ENCODE peak calls at places on chromosomes 2 and 18, in ten cellular contexts. Q is heart right ventricle, I is foreskin fibroblast, Y is RWPE2, P is endothelial cell, D is mammary epithelial cell, M is HFF-Myc, B is gastrocnemius medialis, W is A549, A is prostate gland. V is an unnamed sample.

GRCh38 chr18:8933714-8934284 is 168.7 kb upstream of the NDUFV2 start:
- DNase-seq in Q (no peak), I (peak; percentile 66), Y (no peak), P (no peak), D (no peak), M (no peak), B (no peak), W (no peak), A (no peak), V (no peak)

GRCh38 chr18:36530676-36531405 is 233.3 kb downstream of the FHOD3 start:
- DNase-seq in Q (no peak), I (no peak), Y (no peak), P (no peak), D (no peak), M (no peak), B (no peak), W (no peak), A (no peak), V (no peak)

GRCh38 chr2:130759906-130760753 is 4.8 kb downstream of the AMER3 start:
- DNase-seq in Q (no peak), I (no peak), Y (no peak), P (no peak), D (peak; percentile 12), M (no peak), B (no peak), W (no peak), A (no peak), V (no peak)

GRCh38 chr2:6913415-6914157 is 3.6 kb upstream of the RNF144A start:
- DNase-seq in Q (no peak), I (no peak), Y (no peak), P (no peak), D (no peak), M (no peak), B (no peak), W (no peak), A (no peak), V (no peak)

GRCh38 chr2:65436825-65437221 is 4.4 kb upstream of the SPRED2 start:
- DNase-seq in Q (no peak), I (no peak), Y (no peak), P (no peak), D (no peak), M (no peak), B (no peak), W (no peak), A (no peak), V (no peak)

GRCh38 chr18:21897811-21898210 is 157.2 kb downstream of the MIB1 start:
- DNase-seq in Q (no peak), I (peak; percentile 65), Y (no peak), P (peak; percentile 72), D (peak; percentile 39), M (peak; percentile 38), B (no peak), W (peak; percentile 30), A (peak; percentile 22), V (no peak)

GRCh38 chr2:190696792-190697398 is 48.0 kb downstream of the NAB1 start:
- DNase-seq in Q (no peak), I (no peak), Y (no peak), P (no peak), D (no peak), M (no peak), B (no peak), W (no peak), A (no peak), V (no peak)

GRCh38 chr2:188511346-188511745 is 219.7 kb downstream of the GULP1 start:
- DNase-seq in Q (no peak), I (no peak), Y (no peak), P (no peak), D (no peak), M (no peak), B (no peak), W (no peak), A (no peak), V (no peak)

GRCh38 chr2:112154246-112155110 is 16.3 kb downstream of the FBLN7 start:
- DNase-seq in Q (no peak), I (no peak), Y (no peak), P (no peak), D (no peak), M (no peak), B (no peak), W (no peak), A (no peak), V (no peak)

GRCh38 chr18:76823574-76823973 is 1.2 kb downstream of the ZNF236 start:
- DNase-seq in Q (peak; percentile 28), I (peak; percentile 50), Y (peak; percentile 52), P (peak; percentile 68), D (no peak), M (no peak), B (peak; percentile 17), W (peak; percentile 47), A (no peak), V (no peak)
- TF ChIP-seq CTCF in Q (no peak), I (peak; percentile 20), Y (no peak), P (no peak), D (no peak), M (peak; percentile 36), B (no peak), W (peak; percentile 31), A (no peak), V (peak; percentile 18)

GRCh38 chr18:57733861-57734260 is 69.3 kb downstream of the ATP8B1 start:
- DNase-seq in Q (no peak), I (no peak), Y (no peak), P (no peak), D (no peak), M (no peak), B (no peak), W (no peak), A (no peak), V (no peak)

GRCh38 chr18:57730146-57730545 is 73.0 kb downstream of the ATP8B1 start:
- DNase-seq in Q (no peak), I (peak; percentile 55), Y (no peak), P (no peak), D (no peak), M (no peak), B (no peak), W (no peak), A (no peak), V (no peak)

GRCh38 chr18:57728941-57729511 is 74.1 kb downstream of the ATP8B1 start:
- DNase-seq in Q (no peak), I (peak; percentile 28), Y (no peak), P (no peak), D (peak; percentile 78), M (no peak), B (no peak), W (no peak), A (peak; percentile 66), V (no peak)

GRCh38 chr18:57727952-57728807 is 74.9 kb downstream of the ATP8B1 start:
- DNase-seq in Q (no peak), I (peak; percentile 25), Y (no peak), P (no peak), D (peak; percentile 52), M (no peak), B (no peak), W (no peak), A (no peak), V (no peak)
- TF ChIP-seq CTCF in Q (no peak), I (no peak), Y (no peak), P (no peak), D (no peak), M (no peak), B (no peak), W (no peak), A (no peak), V (no peak)

GRCh38 chr2:11534746-11535484 is 1.1 kb downstream of the GREB1 start:
- DNase-seq in Q (no peak), I (no peak), Y (no peak), P (no peak), D (no peak), M (no peak), B (no peak), W (no peak), A (no peak), V (no peak)
- TF ChIP-seq CTCF in Q (no peak), I (no peak), Y (no peak), P (peak; percentile 59), D (peak; percentile 22), M (peak; percentile 34), B (no peak), W (no peak), A (no peak), V (no peak)

GRCh38 chr2:129193961-129194360 is 785.5 kb upstream of the RAB6C start:
- DNase-seq in Q (no peak), I (no peak), Y (no peak), P (peak; percentile 25), D (no peak), M (no peak), B (no peak), W (no peak), A (no peak), V (no peak)
- TF ChIP-seq CTCF in Q (no peak), I (no peak), Y (no peak), P (no peak), D (no peak), M (no peak), B (no peak), W (no peak), A (no peak), V (no peak)

GRCh38 chr18:47263197-47263827 is 11.9 kb upstream of the SKOR2 start:
- DNase-seq in Q (no peak), I (peak; percentile 24), Y (no peak), P (peak; percentile 63), D (no peak), M (no peak), B (no peak), W (no peak), A (no peak), V (no peak)
- TF ChIP-seq CTCF in Q (peak; percentile 15), I (peak; percentile 23), Y (no peak), P (peak; percentile 27), D (no peak), M (peak; percentile 39), B (no peak), W (peak; percentile 52), A (no peak), V (no peak)

GRCh38 chr2:109545828-109546713 is 67.7 kb downstream of the SEPTIN10 start:
- DNase-seq in Q (peak; percentile 66), I (peak; percentile 85), Y (no peak), P (peak; percentile 75), D (peak; percentile 35), M (peak; percentile 38), B (peak; percentile 39), W (peak; percentile 24), A (peak; percentile 52), V (peak; percentile 55)

GRCh38 chr2:109549016-109549595 is 64.7 kb downstream of the SEPTIN10 start:
- DNase-seq in Q (no peak), I (no peak), Y (no peak), P (no peak), D (no peak), M (no peak), B (no peak), W (no peak), A (no peak), V (no peak)

GRCh38 chr2:109542384-109542783 is 71.4 kb downstream of the SEPTIN10 start:
- DNase-seq in Q (no peak), I (no peak), Y (no peak), P (no peak), D (no peak), M (no peak), B (no peak), W (no peak), A (no peak), V (no peak)

DNA sequence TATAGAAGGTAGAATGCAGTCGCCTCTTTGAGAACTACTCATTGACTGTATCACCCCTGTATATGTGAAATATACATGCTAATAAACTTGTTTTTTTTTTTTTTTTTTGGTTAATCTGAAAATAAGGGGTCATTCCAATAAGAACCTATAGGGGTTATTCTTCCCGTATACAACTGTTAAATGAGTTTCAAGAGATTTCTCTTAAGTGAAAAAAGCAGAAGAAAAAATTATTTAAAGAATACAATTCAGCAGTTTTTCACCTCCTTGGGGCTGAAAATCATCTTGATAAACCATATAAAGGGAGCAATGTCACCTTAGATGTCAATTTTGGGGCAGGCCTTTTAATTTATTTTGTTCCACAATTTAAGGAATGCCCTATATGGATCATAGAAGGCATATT is 66.5 kb downstream of the SEPTIN10 start:
- DNase-seq in Q (no peak), I (no peak), Y (no peak), P (no peak), D (no peak), M (no peak), B (no peak), W (no peak), A (no peak), V (no peak)
- TF ChIP-seq CTCF in Q (no peak), I (no peak), Y (no peak), P (peak; percentile 68), D (no peak), M (no peak), B (no peak), W (no peak), A (peak; percentile 6), V (no peak)